ENCODE peak calls at places on chromosomes 4 and X, in four cellular contexts. B is hepatocyte, H is GM23248, W is neural progenitor cell. E is an unnamed sample.

GRCh38 chrX:30308263-30309138 is 689 bp downstream of the NR0B1 start:
- DNase-seq in W (peak), B (peak), H (peak), E (peak)

GRCh38 chr4:150310159-150310895 is 232.1 kb downstream of the DCLK2 start:
- DNase-seq in W (no peak), H (peak), B (no peak), E (no peak)

GRCh38 chr4:129231907-129232626 is 136.1 kb downstream of the C4orf33 start:
- DNase-seq in B (no peak), H (no peak), W (no peak), E (no peak)

GRCh38 chrX:69309074-69309792 is 144.0 kb upstream of the PJA1 start:
- DNase-seq in B (peak), H (no peak), W (no peak), E (no peak)

GRCh38 chr4:2598661-2599654 is 62.5 kb downstream of the FAM193A start:
- DNase-seq in H (peak), B (no peak), W (no peak), E (no peak)

GRCh38 chrX:47746446-47746845 is 87.5 kb upstream of the UXT start:
- DNase-seq in H (no peak), B (no peak), W (no peak), E (no peak)

GRCh38 chrX:1178580-1179057 is 33.8 kb downstream of the CRLF2 start:
- DNase-seq in B (peak), H (peak), W (peak), E (no peak)

GRCh38 chrX:155334486-155335316 is at the start of gene CLIC2:
- DNase-seq in W (no peak), B (peak), H (peak), E (no peak)

GRCh38 chrX:154544885-154545284 is 1.8 kb downstream of the G6PD start:
- DNase-seq in B (no peak), H (no peak), W (no peak), E (no peak)

GRCh38 chrX:153953342-153953830 is 8.9 kb upstream of the RENBP start:
- DNase-seq in B (peak), H (peak), W (peak), E (peak)

GRCh38 chrX:16628954-16629595 is 20.9 kb upstream of the S100G start:
- DNase-seq in W (peak), B (no peak), H (no peak), E (no peak)

GRCh38 chr4:154119317-154119716 is 330.4 kb upstream of the SFRP2 start:
- DNase-seq in W (peak), B (no peak), H (peak), E (no peak)

GRCh38 chrX:110536788-110537187 is 178.1 kb downstream of the RTL9 start:
- DNase-seq in H (no peak), W (no peak), B (no peak), E (no peak)

GRCh38 chrX:110407910-110408545 is 49.4 kb downstream of the RTL9 start:
- DNase-seq in B (peak), H (peak), W (peak), E (peak)

GRCh38 chrX:39157006-39157405 is 355.7 kb downstream of the MID1IP1 start:
- DNase-seq in B (no peak), H (no peak), W (no peak), E (no peak)

GRCh38 chr4:84767163-84767562 is 184.2 kb downstream of the CDS1 start:
- DNase-seq in H (no peak), W (no peak), B (no peak), E (no peak)

DNA sequence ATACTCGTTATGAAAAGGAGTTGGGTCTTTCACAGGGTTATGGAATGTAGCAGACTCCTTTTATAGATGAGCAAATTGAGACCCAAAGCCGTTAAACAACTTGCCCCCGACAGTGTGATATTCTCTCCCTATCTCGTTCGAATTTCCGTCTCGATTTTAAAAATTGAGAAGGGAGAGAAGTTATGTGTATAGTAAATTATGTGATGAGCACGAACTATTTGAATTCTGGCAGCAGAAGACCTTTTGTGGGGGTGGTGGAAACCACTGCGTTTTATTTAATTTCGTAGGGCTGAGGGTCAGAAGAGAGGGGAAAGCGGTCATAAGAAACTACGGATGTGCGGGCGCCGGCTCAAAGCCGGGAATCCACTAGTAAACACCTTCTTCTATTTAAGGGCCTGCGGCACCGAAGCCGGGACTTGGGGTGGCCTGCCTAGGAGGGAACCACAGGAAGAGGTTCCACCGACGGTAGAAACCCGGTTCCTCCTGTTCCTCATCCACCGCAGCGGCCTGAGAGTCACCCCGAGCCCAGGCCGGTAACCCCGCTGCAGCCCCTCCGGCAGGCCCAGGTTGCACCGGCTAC is 1.5 kb upstream of the DDX3X start:
- DNase-seq in H (peak), B (peak), W (no peak), E (no peak)
- H3K4me2 ChIP-seq in H (peak), B (peak), W (peak), E (peak)

GRCh38 chr4:13548984-13549546 is 4.8 kb upstream of the NKX3-2 start:
- DNase-seq in H (peak), W (peak), B (peak), E (peak)
- TF ChIP-seq EZH2 in H (no peak), W (no peak), B (no peak), E (no peak)

DNA sequence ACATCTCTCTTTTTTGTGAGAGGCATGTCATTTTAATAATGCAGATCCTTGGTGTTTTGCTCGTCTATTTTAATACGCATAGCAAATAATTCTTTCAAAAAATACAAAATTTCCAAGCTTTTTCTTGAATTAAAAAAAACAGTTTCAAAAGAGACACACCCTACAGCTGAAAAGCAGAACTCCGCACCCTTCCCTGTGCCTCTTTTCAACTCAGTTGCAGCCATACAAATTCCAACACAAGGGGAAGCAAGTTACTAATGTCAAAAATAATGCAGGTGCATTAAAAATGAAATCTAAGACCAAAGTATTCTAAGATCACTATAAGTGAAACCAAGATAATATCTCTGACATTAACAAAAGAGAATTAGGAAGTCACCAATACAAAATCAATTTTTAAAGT is 66.6 kb downstream of the NR3C2 start:
- DNase-seq in H (no peak), W (no peak), B (no peak), E (no peak)
- H3K4me2 ChIP-seq in H (no peak), W (no peak), B (peak), E (no peak)

DNA sequence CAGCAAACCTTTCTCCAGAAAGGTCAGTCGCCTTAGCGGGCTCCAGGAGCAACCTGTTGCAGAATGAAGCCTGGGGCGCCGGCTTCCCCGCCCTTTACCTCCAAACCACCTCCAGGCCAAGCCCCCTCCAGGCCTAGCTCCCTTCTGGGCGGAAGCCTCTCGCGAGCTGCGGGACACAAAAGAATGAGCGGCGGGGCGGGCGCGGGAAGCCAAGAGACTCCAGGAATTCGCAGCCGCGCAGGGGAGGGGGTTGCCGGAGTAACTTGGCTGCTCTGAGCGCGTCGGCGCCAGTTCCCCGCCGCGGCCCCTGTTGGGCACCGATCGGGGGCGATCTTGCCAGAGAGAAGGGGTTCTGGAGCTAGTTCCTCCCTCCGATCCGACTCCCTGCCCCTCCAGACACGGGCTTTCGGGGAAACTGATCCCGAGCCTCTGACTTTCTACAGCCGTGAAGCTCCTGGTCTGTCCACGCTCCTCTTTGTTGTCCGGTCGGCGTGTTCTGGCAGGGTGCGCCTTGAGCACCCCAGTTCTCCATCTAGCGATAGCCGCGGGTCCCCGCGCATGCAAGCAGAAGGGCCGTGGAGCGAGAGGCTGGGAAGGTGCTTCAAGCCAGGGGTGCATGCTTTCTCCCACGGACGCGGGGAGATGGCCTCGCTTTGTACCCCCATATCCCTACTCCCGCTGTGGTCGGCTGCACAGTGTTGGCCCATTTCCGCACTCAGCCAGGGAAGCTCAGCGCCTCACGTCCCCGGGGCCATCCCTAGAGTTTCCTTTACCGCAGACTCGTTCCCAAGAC is 1.2 kb downstream of the PROM1 start:
- DNase-seq in H (peak), B (peak), W (peak), E (no peak)
- TF ChIP-seq EZH2 in H (peak), B (no peak), W (no peak), E (no peak)

GRCh38 chr4:29213020-29213419 is 1507.1 kb upstream of the PCDH7 start:
- DNase-seq in W (no peak), H (no peak), B (no peak), E (no peak)
- H3K4me2 ChIP-seq in W (no peak), H (no peak), B (no peak), E (no peak)

GRCh38 chrX:119809185-119809666 is 17.8 kb upstream of the RPL39 start:
- DNase-seq in W (no peak), H (peak), B (no peak), E (no peak)
- TF ChIP-seq EZH2 in W (no peak), H (no peak), B (no peak), E (no peak)

GRCh38 chr4:41205854-41206460 is 8.4 kb downstream of the APBB2 start:
- DNase-seq in B (no peak), H (peak), W (no peak), E (no peak)
- H3K4me2 ChIP-seq in B (no peak), H (no peak), W (no peak), E (no peak)

GRCh38 chr4:146182450-146182849 is 6.9 kb downstream of the LSM6 start:
- DNase-seq in H (no peak), B (no peak), W (no peak), E (no peak)

GRCh38 chr4:146190393-146190910 is 14.9 kb downstream of the LSM6 start:
- DNase-seq in H (no peak), B (no peak), W (no peak), E (no peak)

GRCh38 chr4:146192060-146192459 is 16.5 kb downstream of the LSM6 start:
- DNase-seq in H (peak), B (peak), W (no peak), E (no peak)

GRCh38 chr4:146183209-146183608 is 7.7 kb downstream of the LSM6 start:
- DNase-seq in B (no peak), H (no peak), W (no peak), E (no peak)

GRCh38 chr4:146186556-146186955 is 11.0 kb downstream of the LSM6 start:
- DNase-seq in B (no peak), W (no peak), H (no peak), E (no peak)
- TF ChIP-seq EZH2 in B (no peak), W (no peak), H (no peak), E (no peak)

GRCh38 chr4:170687751-170688150 is 598.0 kb upstream of the AADAT start:
- DNase-seq in W (no peak), H (no peak), B (no peak), E (no peak)
- H3K4me2 ChIP-seq in W (no peak), H (no peak), B (no peak), E (no peak)

GRCh38 chr4:140568507-140569306 is at the start of gene UCP1:
- DNase-seq in W (peak), H (peak), B (peak), E (no peak)
- TF ChIP-seq EZH2 in W (peak), H (no peak), B (no peak), E (no peak)

E was measured in PC-9.